ENCODE peak calls at places on chromosomes 5 and 9, in five cellular contexts. J is skeletal muscle cell; K is AG09309; S is sigmoid colon; E is stimulated activated CD4-positive, alpha-beta T cell treated with anti-CD3 and anti-CD28 coated beads, TNF-alpha, amount 100 ng/mL, for 4 hours. P is an unnamed sample.

GRCh38 chr5:173180331-173180730 is 36.0 kb downstream of the BNIP1 start:
- DNase-seq in J (no peak), K (no peak), S (no peak), E (no peak), P (no peak)

GRCh38 chr5:2780421-2781171 is 29.1 kb upstream of the IRX2 start:
- DNase-seq in J (no peak), K (no peak), S (no peak), E (no peak), P (no peak)

GRCh38 chr5:113022661-113023060 is 46.1 kb downstream of the DCP2 start:
- DNase-seq in J (no peak), K (no peak), S (no peak), E (no peak), P (no peak)

GRCh38 chr9:77523891-77524290 is 124.2 kb downstream of the GNA14 start:
- DNase-seq in J (no peak), K (peak), S (no peak), E (no peak), P (no peak)

GRCh38 chr9:37753489-37754190 is at the start of gene TRMT10B:
- DNase-seq in J (peak), K (no peak), S (peak), E (peak), P (peak)

GRCh38 chr9:91033802-91034201 is 232.2 kb downstream of the SYK start:
- DNase-seq in J (no peak), K (no peak), S (no peak), E (peak), P (no peak)

GRCh38 chr9:18233776-18234445 is 240.0 kb upstream of the ADAMTSL1 start:
- DNase-seq in J (no peak), K (no peak), S (no peak), E (no peak), P (no peak)

GRCh38 chr9:19495186-19496028 is 86.6 kb downstream of the ACER2 start:
- DNase-seq in J (no peak), K (no peak), S (no peak), E (no peak), P (no peak)

GRCh38 chr5:116303340-116303739 is 218.5 kb downstream of the COMMD10 start:
- DNase-seq in J (peak), K (no peak), S (no peak), E (no peak), P (no peak)

GRCh38 chr5:14869286-14870164 is 2.1 kb downstream of the ANKH start:
- DNase-seq in J (no peak), K (no peak), S (no peak), E (no peak), P (peak)

GRCh38 chr9:76810377-76810957 is 46.2 kb downstream of the PCA3 start:
- DNase-seq in J (no peak), K (peak), S (no peak), E (no peak), P (peak)

GRCh38 chr9:20309209-20309608 is 313.1 kb downstream of the MLLT3 start:
- DNase-seq in J (no peak), K (no peak), S (no peak), E (no peak), P (no peak)

GRCh38 chr5:180340856-180341255 is 12.3 kb downstream of the GFPT2 start:
- DNase-seq in J (peak), K (no peak), S (no peak), E (no peak), P (no peak)

GRCh38 chr5:137348759-137349158 is 150.4 kb downstream of the SPOCK1 start:
- DNase-seq in J (no peak), K (no peak), S (no peak), E (no peak), P (peak)

GRCh38 chr9:137383453-137384115 is 39.4 kb downstream of the EXD3 start:
- DNase-seq in J (no peak), K (no peak), S (peak), E (no peak), P (no peak)

GRCh38 chr5:141875022-141875740 is 3.0 kb downstream of the PCDH1 start:
- DNase-seq in J (no peak), K (no peak), S (no peak), E (no peak), P (no peak)

GRCh38 chr5:173969167-173970049 is 19.6 kb upstream of the C5orf47 start:
- DNase-seq in J (peak), K (no peak), S (no peak), E (no peak), P (no peak)

P was measured in midbrain.